ENCODE peak calls at places on chromosomes 6 and 20, in five cellular contexts. One of them, this sample, is unnamed.

GRCh38 chr20:38601216-38602184 is at the start of gene ARHGAP40:
- DNase-seq in NAMALWA: peak; percentile 15
- DNase-seq in stimulated activated CD4-positive, alpha-beta T cell treated with anti-CD3 and anti-CD28 coated beads, Interleukin-1b, Interleukin-23, amount 100 ng/mL, for 1 hour: no peak
- DNase-seq in tibial nerve: no peak
- DNase-seq in cardiac muscle cell: no peak
- DNase-seq in this sample: no peak

GRCh38 chr6:52995913-52996685 is 1.0 kb upstream of the GSTA4 start:
- DNase-seq in tibial nerve: no peak
- DNase-seq in cardiac muscle cell: peak; percentile 87
- DNase-seq in stimulated activated CD4-positive, alpha-beta T cell treated with anti-CD3 and anti-CD28 coated beads, Interleukin-1b, Interleukin-23, amount 100 ng/mL, for 1 hour: no peak
- DNase-seq in NAMALWA: peak; percentile 86
- DNase-seq in this sample: peak; percentile 81

GRCh38 chr20:10240655-10241054 is 22.0 kb downstream of the SNAP25 start:
- DNase-seq in NAMALWA: no peak
- DNase-seq in cardiac muscle cell: no peak
- DNase-seq in tibial nerve: no peak
- DNase-seq in stimulated activated CD4-positive, alpha-beta T cell treated with anti-CD3 and anti-CD28 coated beads, Interleukin-1b, Interleukin-23, amount 100 ng/mL, for 1 hour: no peak
- DNase-seq in this sample: no peak

GRCh38 chr6:166387642-166388325 is 5.0 kb upstream of the MPC1 start:
- DNase-seq in stimulated activated CD4-positive, alpha-beta T cell treated with anti-CD3 and anti-CD28 coated beads, Interleukin-1b, Interleukin-23, amount 100 ng/mL, for 1 hour: no peak
- DNase-seq in NAMALWA: no peak
- DNase-seq in cardiac muscle cell: no peak
- DNase-seq in tibial nerve: no peak
- DNase-seq in this sample: no peak

GRCh38 chr20:5402903-5403531 is 86.3 kb upstream of the PROKR2 start:
- DNase-seq in tibial nerve: no peak
- DNase-seq in stimulated activated CD4-positive, alpha-beta T cell treated with anti-CD3 and anti-CD28 coated beads, Interleukin-1b, Interleukin-23, amount 100 ng/mL, for 1 hour: no peak
- DNase-seq in NAMALWA: peak; percentile 63
- DNase-seq in cardiac muscle cell: peak; percentile 34
- DNase-seq in this sample: peak; percentile 5

GRCh38 chr6:166334878-166335277 is 7.5 kb downstream of the SFT2D1 start:
- DNase-seq in stimulated activated CD4-positive, alpha-beta T cell treated with anti-CD3 and anti-CD28 coated beads, Interleukin-1b, Interleukin-23, amount 100 ng/mL, for 1 hour: no peak
- DNase-seq in NAMALWA: no peak
- DNase-seq in tibial nerve: no peak
- DNase-seq in cardiac muscle cell: no peak
- DNase-seq in this sample: no peak

GRCh38 chr6:11236915-11237314 is 4.4 kb upstream of the NEDD9 start:
- DNase-seq in tibial nerve: no peak
- DNase-seq in cardiac muscle cell: no peak
- DNase-seq in stimulated activated CD4-positive, alpha-beta T cell treated with anti-CD3 and anti-CD28 coated beads, Interleukin-1b, Interleukin-23, amount 100 ng/mL, for 1 hour: no peak
- DNase-seq in NAMALWA: no peak
- DNase-seq in this sample: no peak

GRCh38 chr6:62612526-62612925 is 326.5 kb upstream of the KHDRBS2 start:
- DNase-seq in NAMALWA: no peak
- DNase-seq in stimulated activated CD4-positive, alpha-beta T cell treated with anti-CD3 and anti-CD28 coated beads, Interleukin-1b, Interleukin-23, amount 100 ng/mL, for 1 hour: no peak
- DNase-seq in tibial nerve: no peak
- DNase-seq in cardiac muscle cell: no peak
- DNase-seq in this sample: no peak

GRCh38 chr6:99618649-99619408 is 12.2 kb downstream of the PRDM13 start:
- DNase-seq in NAMALWA: no peak
- DNase-seq in tibial nerve: no peak
- DNase-seq in cardiac muscle cell: no peak
- DNase-seq in stimulated activated CD4-positive, alpha-beta T cell treated with anti-CD3 and anti-CD28 coated beads, Interleukin-1b, Interleukin-23, amount 100 ng/mL, for 1 hour: no peak
- DNase-seq in this sample: peak; percentile 79

GRCh38 chr6:57305112-57305511 is 12.3 kb upstream of the PRIM2 start:
- DNase-seq in tibial nerve: no peak
- DNase-seq in stimulated activated CD4-positive, alpha-beta T cell treated with anti-CD3 and anti-CD28 coated beads, Interleukin-1b, Interleukin-23, amount 100 ng/mL, for 1 hour: no peak
- DNase-seq in cardiac muscle cell: peak; percentile 47
- DNase-seq in NAMALWA: no peak
- DNase-seq in this sample: no peak

GRCh38 chr6:150636808-150637207 is 37.1 kb downstream of the PLEKHG1 start:
- DNase-seq in NAMALWA: no peak
- DNase-seq in stimulated activated CD4-positive, alpha-beta T cell treated with anti-CD3 and anti-CD28 coated beads, Interleukin-1b, Interleukin-23, amount 100 ng/mL, for 1 hour: no peak
- DNase-seq in tibial nerve: no peak
- DNase-seq in cardiac muscle cell: no peak
- DNase-seq in this sample: no peak

GRCh38 chr20:50308513-50309279 is 118.1 kb downstream of the CEBPB start:
- DNase-seq in tibial nerve: peak; percentile 84
- DNase-seq in NAMALWA: no peak
- DNase-seq in stimulated activated CD4-positive, alpha-beta T cell treated with anti-CD3 and anti-CD28 coated beads, Interleukin-1b, Interleukin-23, amount 100 ng/mL, for 1 hour: no peak
- DNase-seq in cardiac muscle cell: peak; percentile 99
- DNase-seq in this sample: peak; percentile 32

GRCh38 chr6:84282566-84282965 is 55.1 kb upstream of the CEP162 start:
- DNase-seq in cardiac muscle cell: peak; percentile 45
- DNase-seq in stimulated activated CD4-positive, alpha-beta T cell treated with anti-CD3 and anti-CD28 coated beads, Interleukin-1b, Interleukin-23, amount 100 ng/mL, for 1 hour: no peak
- DNase-seq in tibial nerve: peak; percentile 17
- DNase-seq in NAMALWA: no peak
- DNase-seq in this sample: no peak

GRCh38 chr6:47687432-47687831 is 10.9 kb upstream of the ADGRF4 start:
- DNase-seq in stimulated activated CD4-positive, alpha-beta T cell treated with anti-CD3 and anti-CD28 coated beads, Interleukin-1b, Interleukin-23, amount 100 ng/mL, for 1 hour: no peak
- DNase-seq in cardiac muscle cell: no peak
- DNase-seq in tibial nerve: no peak
- DNase-seq in NAMALWA: peak; percentile 2
- DNase-seq in this sample: no peak

GRCh38 chr20:39107741-39108140 is 145.6 kb downstream of the DHX35 start:
- DNase-seq in NAMALWA: no peak
- DNase-seq in cardiac muscle cell: peak; percentile 5
- DNase-seq in tibial nerve: no peak
- DNase-seq in stimulated activated CD4-positive, alpha-beta T cell treated with anti-CD3 and anti-CD28 coated beads, Interleukin-1b, Interleukin-23, amount 100 ng/mL, for 1 hour: no peak
- DNase-seq in this sample: no peak

GRCh38 chr20:25372584-25373336 is 17.9 kb downstream of the ABHD12 start:
- DNase-seq in stimulated activated CD4-positive, alpha-beta T cell treated with anti-CD3 and anti-CD28 coated beads, Interleukin-1b, Interleukin-23, amount 100 ng/mL, for 1 hour: no peak
- DNase-seq in cardiac muscle cell: peak; percentile 63
- DNase-seq in tibial nerve: no peak
- DNase-seq in NAMALWA: no peak
- DNase-seq in this sample: no peak

GRCh38 chr20:32189691-32190607 is 17.6 kb downstream of the PLAGL2 start:
- DNase-seq in NAMALWA: no peak
- DNase-seq in cardiac muscle cell: peak; percentile 50
- DNase-seq in stimulated activated CD4-positive, alpha-beta T cell treated with anti-CD3 and anti-CD28 coated beads, Interleukin-1b, Interleukin-23, amount 100 ng/mL, for 1 hour: no peak
- DNase-seq in tibial nerve: no peak
- DNase-seq in this sample: peak; percentile 87

GRCh38 chr6:33320315-33321181 is 3.0 kb upstream of the ZBTB22 start:
- DNase-seq in stimulated activated CD4-positive, alpha-beta T cell treated with anti-CD3 and anti-CD28 coated beads, Interleukin-1b, Interleukin-23, amount 100 ng/mL, for 1 hour: no peak
- DNase-seq in NAMALWA: no peak
- DNase-seq in cardiac muscle cell: peak; percentile 94
- DNase-seq in tibial nerve: peak; percentile 51
- DNase-seq in this sample: no peak

GRCh38 chr20:53606364-53606985 is 12.8 kb upstream of the ZNF217 start:
- DNase-seq in NAMALWA: no peak
- DNase-seq in tibial nerve: no peak
- DNase-seq in stimulated activated CD4-positive, alpha-beta T cell treated with anti-CD3 and anti-CD28 coated beads, Interleukin-1b, Interleukin-23, amount 100 ng/mL, for 1 hour: no peak
- DNase-seq in cardiac muscle cell: peak; percentile 84
- DNase-seq in this sample: no peak

GRCh38 chr6:84568971-84569370 is 195.4 kb downstream of the TBX18 start:
- DNase-seq in NAMALWA: peak; percentile 9
- DNase-seq in cardiac muscle cell: peak; percentile 80
- DNase-seq in tibial nerve: no peak
- DNase-seq in stimulated activated CD4-positive, alpha-beta T cell treated with anti-CD3 and anti-CD28 coated beads, Interleukin-1b, Interleukin-23, amount 100 ng/mL, for 1 hour: no peak
- DNase-seq in this sample: no peak

GRCh38 chr20:5002077-5002413 is 735 bp upstream of the SLC23A2 start:
- DNase-seq in tibial nerve: no peak
- DNase-seq in stimulated activated CD4-positive, alpha-beta T cell treated with anti-CD3 and anti-CD28 coated beads, Interleukin-1b, Interleukin-23, amount 100 ng/mL, for 1 hour: no peak
- DNase-seq in NAMALWA: peak; percentile 38
- DNase-seq in cardiac muscle cell: no peak
- DNase-seq in this sample: no peak

GRCh38 chr20:57622201-57622570 is 2.0 kb upstream of the ZBP1 start:
- DNase-seq in cardiac muscle cell: no peak
- DNase-seq in stimulated activated CD4-positive, alpha-beta T cell treated with anti-CD3 and anti-CD28 coated beads, Interleukin-1b, Interleukin-23, amount 100 ng/mL, for 1 hour: no peak
- DNase-seq in NAMALWA: no peak
- DNase-seq in tibial nerve: no peak
- DNase-seq in this sample: no peak

GRCh38 chr6:18613511-18613910 is 226.4 kb downstream of the RNF144B start:
- DNase-seq in NAMALWA: no peak
- DNase-seq in cardiac muscle cell: no peak
- DNase-seq in stimulated activated CD4-positive, alpha-beta T cell treated with anti-CD3 and anti-CD28 coated beads, Interleukin-1b, Interleukin-23, amount 100 ng/mL, for 1 hour: no peak
- DNase-seq in tibial nerve: no peak
- DNase-seq in this sample: no peak

GRCh38 chr6:14231071-14231483 is 113.5 kb downstream of the CD83 start:
- DNase-seq in cardiac muscle cell: no peak
- DNase-seq in tibial nerve: no peak
- DNase-seq in NAMALWA: no peak
- DNase-seq in stimulated activated CD4-positive, alpha-beta T cell treated with anti-CD3 and anti-CD28 coated beads, Interleukin-1b, Interleukin-23, amount 100 ng/mL, for 1 hour: no peak
- DNase-seq in this sample: no peak

GRCh38 chr6:135540207-135540877 is 42.8 kb upstream of the AHI1 start:
- DNase-seq in stimulated activated CD4-positive, alpha-beta T cell treated with anti-CD3 and anti-CD28 coated beads, Interleukin-1b, Interleukin-23, amount 100 ng/mL, for 1 hour: no peak
- DNase-seq in cardiac muscle cell: peak; percentile 80
- DNase-seq in NAMALWA: no peak
- DNase-seq in tibial nerve: no peak
- DNase-seq in this sample: no peak

GRCh38 chr20:46644733-46645132 is 6.5 kb downstream of the SLC13A3 start:
- DNase-seq in stimulated activated CD4-positive, alpha-beta T cell treated with anti-CD3 and anti-CD28 coated beads, Interleukin-1b, Interleukin-23, amount 100 ng/mL, for 1 hour: no peak
- DNase-seq in tibial nerve: no peak
- DNase-seq in cardiac muscle cell: no peak
- DNase-seq in NAMALWA: no peak
- DNase-seq in this sample: no peak

GRCh38 chr20:36144336-36144735 is 10.2 kb upstream of the EPB41L1 start:
- DNase-seq in stimulated activated CD4-positive, alpha-beta T cell treated with anti-CD3 and anti-CD28 coated beads, Interleukin-1b, Interleukin-23, amount 100 ng/mL, for 1 hour: no peak
- DNase-seq in NAMALWA: no peak
- DNase-seq in cardiac muscle cell: no peak
- DNase-seq in tibial nerve: no peak
- DNase-seq in this sample: no peak

GRCh38 chr6:134632034-134632433 is 314.1 kb upstream of the SGK1 start:
- DNase-seq in cardiac muscle cell: no peak
- DNase-seq in NAMALWA: no peak
- DNase-seq in stimulated activated CD4-positive, alpha-beta T cell treated with anti-CD3 and anti-CD28 coated beads, Interleukin-1b, Interleukin-23, amount 100 ng/mL, for 1 hour: no peak
- DNase-seq in tibial nerve: no peak
- DNase-seq in this sample: no peak

GRCh38 chr6:53058388-53058890 is 6.8 kb upstream of the FBXO9 start:
- DNase-seq in tibial nerve: no peak
- DNase-seq in stimulated activated CD4-positive, alpha-beta T cell treated with anti-CD3 and anti-CD28 coated beads, Interleukin-1b, Interleukin-23, amount 100 ng/mL, for 1 hour: no peak
- DNase-seq in cardiac muscle cell: no peak
- DNase-seq in NAMALWA: no peak
- DNase-seq in this sample: no peak

GRCh38 chr6:17002123-17002522 is 99.7 kb upstream of the STMND1 start:
- DNase-seq in stimulated activated CD4-positive, alpha-beta T cell treated with anti-CD3 and anti-CD28 coated beads, Interleukin-1b, Interleukin-23, amount 100 ng/mL, for 1 hour: no peak
- DNase-seq in NAMALWA: no peak
- DNase-seq in tibial nerve: no peak
- DNase-seq in cardiac muscle cell: no peak
- DNase-seq in this sample: no peak

GRCh38 chr20:14568225-14568624 is 230.8 kb upstream of the FLRT3 start:
- DNase-seq in NAMALWA: no peak
- DNase-seq in cardiac muscle cell: no peak
- DNase-seq in tibial nerve: no peak
- DNase-seq in stimulated activated CD4-positive, alpha-beta T cell treated with anti-CD3 and anti-CD28 coated beads, Interleukin-1b, Interleukin-23, amount 100 ng/mL, for 1 hour: no peak
- DNase-seq in this sample: peak; percentile 58

GRCh38 chr20:58891686-58892125 is 39.2 kb downstream of the GNAS start:
- DNase-seq in tibial nerve: no peak
- DNase-seq in stimulated activated CD4-positive, alpha-beta T cell treated with anti-CD3 and anti-CD28 coated beads, Interleukin-1b, Interleukin-23, amount 100 ng/mL, for 1 hour: no peak
- DNase-seq in NAMALWA: peak; percentile 64
- DNase-seq in cardiac muscle cell: no peak
- DNase-seq in this sample: peak; percentile 40

GRCh38 chr6:42375007-42375635 is 76.6 kb downstream of the TRERF1 start:
- DNase-seq in stimulated activated CD4-positive, alpha-beta T cell treated with anti-CD3 and anti-CD28 coated beads, Interleukin-1b, Interleukin-23, amount 100 ng/mL, for 1 hour: no peak
- DNase-seq in tibial nerve: no peak
- DNase-seq in cardiac muscle cell: no peak
- DNase-seq in NAMALWA: no peak
- DNase-seq in this sample: no peak